ENCODE peak calls at places on chromosomes 11 and 22, in ten cellular contexts. L is A549, C is ovary, I is spleen, J is body of pancreas, S is HCT116, N is IMR-90, H is tibial nerve, M is esophagus squamous epithelium, T is stomach. G is an unnamed sample.

GRCh38 chr11:95641506-95641905 is 148.1 kb downstream of the FAM76B start:
- DNase-seq in S (no peak), N (no peak), I (peak; percentile 59), H (peak; percentile 37), J (no peak), L (no peak), T (no peak), M (no peak), C (peak; percentile 21), G (peak; percentile 93)

GRCh38 chr11:94731921-94732601 is 36.1 kb upstream of the AMOTL1 start:
- DNase-seq in H (no peak), T (no peak), J (no peak), I (no peak), C (no peak), N (peak; percentile 91), L (peak; percentile 48), S (no peak), M (no peak), G (no peak)

GRCh38 chr11:100525197-100525596 is 161.9 kb upstream of the ARHGAP42 start:
- DNase-seq in C (no peak), N (no peak), T (no peak), M (no peak), S (no peak), J (no peak), I (no peak), L (no peak), H (no peak), G (no peak)

GRCh38 chr11:119934267-119934666 is 203.6 kb downstream of the TRIM29 start:
- DNase-seq in S (no peak), L (no peak), N (no peak), M (no peak), C (no peak), J (no peak), I (no peak), T (no peak), H (no peak), G (no peak)

GRCh38 chr11:9711454-9712307 is 47.8 kb downstream of the SWAP70 start:
- DNase-seq in S (no peak), J (no peak), M (no peak), C (no peak), L (no peak), T (no peak), H (no peak), I (no peak), N (no peak), G (peak; percentile 44)

GRCh38 chr22:36211237-36211881 is 9.8 kb upstream of the APOL4 start:
- DNase-seq in J (no peak), S (no peak), L (no peak), T (no peak), N (peak; percentile 56), I (no peak), H (peak; percentile 44), M (no peak), C (no peak), G (peak; percentile 54)

GRCh38 chr11:44096360-44097188 is 1.1 kb downstream of the EXT2 start:
- DNase-seq in T (no peak), J (no peak), C (no peak), I (peak; percentile 84), H (no peak), S (no peak), L (peak; percentile 10), M (no peak), N (peak; percentile 21), G (no peak)

GRCh38 chr11:17352925-17353227 is 1.3 kb downstream of the NCR3LG1 start:
- DNase-seq in I (peak; percentile 86), M (no peak), S (no peak), L (peak; percentile 63), N (peak; percentile 34), T (peak; percentile 54), J (peak; percentile 36), C (peak; percentile 64), H (peak; percentile 8), G (peak; percentile 61)

GRCh38 chr22:37880668-37881440 is 25.2 kb upstream of the MICALL1 start:
- DNase-seq in M (no peak), L (no peak), I (no peak), H (no peak), N (peak; percentile 84), T (no peak), S (no peak), C (no peak), J (no peak), G (no peak)

GRCh38 chr22:22768885-22769284 is 118.7 kb upstream of the IGLL5 start:
- DNase-seq in T (no peak), C (no peak), M (no peak), S (no peak), J (no peak), L (no peak), I (no peak), N (no peak), H (no peak), G (no peak)

GRCh38 chr11:119421351-119421750 is 1.6 kb downstream of the THY1 start:
- DNase-seq in C (no peak), N (peak; percentile 62), M (no peak), S (no peak), T (no peak), I (no peak), L (no peak), J (no peak), H (no peak), G (no peak)

GRCh38 chr11:75513250-75513649 is 12.5 kb downstream of the GDPD5 start:
- DNase-seq in M (no peak), J (no peak), I (no peak), L (peak; percentile 38), T (no peak), H (no peak), N (peak; percentile 92), C (no peak), S (no peak), G (no peak)

GRCh38 chr11:3635641-3636375 is 6.0 kb downstream of the ART5 start:
- DNase-seq in H (no peak), J (no peak), S (no peak), L (no peak), N (no peak), T (no peak), C (no peak), I (peak; percentile 32), M (no peak), G (no peak)

GRCh38 chr22:46652081-46652929 is 32.1 kb downstream of the GRAMD4 start:
- DNase-seq in J (no peak), I (no peak), S (no peak), N (peak; percentile 28), T (no peak), H (no peak), L (no peak), C (peak; percentile 58), M (no peak), G (no peak)

GRCh38 chr11:108886608-108887007 is 221.7 kb downstream of the DDX10 start:
- DNase-seq in M (no peak), I (no peak), C (no peak), T (no peak), L (no peak), N (peak; percentile 45), H (no peak), S (no peak), J (no peak), G (no peak)

GRCh38 chr11:40280161-40281054 is 1179.0 kb downstream of the LRRC4C start:
- DNase-seq in I (no peak), C (no peak), T (no peak), J (no peak), M (no peak), N (no peak), H (peak; percentile 26), S (no peak), L (no peak), G (no peak)

GRCh38 chr11:64271339-64272132 is 12.9 kb downstream of the BAD start:
- DNase-seq in S (no peak), T (peak; percentile 92), C (peak; percentile 91), I (peak; percentile 95), L (peak; percentile 44), H (peak; percentile 98), M (peak; percentile 86), J (peak; percentile 90), N (peak; percentile 92), G (peak; percentile 96)
- TF ChIP-seq POLR2A in S (no peak), T (no peak), C (peak; percentile 50), I (no peak), L (peak; percentile 52), H (no peak), M (no peak), J (no peak), N (peak; percentile 62), G (no peak)

DNA sequence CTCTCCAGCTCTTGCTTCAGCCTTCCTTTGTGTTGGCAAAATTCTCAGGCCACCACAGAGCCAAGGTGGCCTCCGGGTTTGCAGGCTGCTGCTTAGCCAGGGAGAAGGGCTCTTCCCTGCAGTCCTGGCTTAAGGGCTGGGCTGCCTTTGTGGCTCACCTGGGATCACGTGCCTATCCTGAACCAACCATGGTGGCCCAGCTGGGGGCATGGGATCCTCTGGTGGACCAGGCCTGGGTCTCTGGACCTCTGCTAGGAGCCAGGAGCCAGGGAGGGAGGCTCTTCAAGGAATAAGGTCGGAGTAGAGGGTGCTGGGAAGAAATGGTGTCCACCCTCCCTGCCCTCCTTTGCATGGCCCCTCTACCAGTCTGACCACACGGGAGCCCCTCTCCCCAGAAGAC is 43.9 kb downstream of the CACNA1I start:
- DNase-seq in T (no peak), L (no peak), S (no peak), I (peak; percentile 51), H (no peak), N (no peak), J (no peak), M (no peak), C (no peak), G (no peak)
- H3K4me1 ChIP-seq in T (peaks cover 4% of the 10 kb centered on the region), L (no peaks in the 10 kb centered on the region), S (no peaks in the 10 kb centered on the region), I (no peaks in the 10 kb centered on the region), H (no peaks in the 10 kb centered on the region), N (no peaks in the 10 kb centered on the region), J (no peaks in the 10 kb centered on the region), M (no peaks in the 10 kb centered on the region), C (no peaks in the 10 kb centered on the region), G (no peaks in the 10 kb centered on the region)

GRCh38 chr22:41480397-41480735 is 11.4 kb downstream of the ACO2 start:
- DNase-seq in N (peak; percentile 92), L (no peak), H (no peak), I (no peak), M (no peak), T (no peak), S (no peak), C (no peak), J (no peak), G (no peak)
- H3K4me3 ChIP-seq in N (no peak overlapping the region), L (no peak overlapping the region), H (no peak overlapping the region), I (no peak overlapping the region), M (no peak overlapping the region), T (no peak overlapping the region), S (no peak overlapping the region), C (no peak overlapping the region), J (no peak overlapping the region), G (no peak overlapping the region)

DNA sequence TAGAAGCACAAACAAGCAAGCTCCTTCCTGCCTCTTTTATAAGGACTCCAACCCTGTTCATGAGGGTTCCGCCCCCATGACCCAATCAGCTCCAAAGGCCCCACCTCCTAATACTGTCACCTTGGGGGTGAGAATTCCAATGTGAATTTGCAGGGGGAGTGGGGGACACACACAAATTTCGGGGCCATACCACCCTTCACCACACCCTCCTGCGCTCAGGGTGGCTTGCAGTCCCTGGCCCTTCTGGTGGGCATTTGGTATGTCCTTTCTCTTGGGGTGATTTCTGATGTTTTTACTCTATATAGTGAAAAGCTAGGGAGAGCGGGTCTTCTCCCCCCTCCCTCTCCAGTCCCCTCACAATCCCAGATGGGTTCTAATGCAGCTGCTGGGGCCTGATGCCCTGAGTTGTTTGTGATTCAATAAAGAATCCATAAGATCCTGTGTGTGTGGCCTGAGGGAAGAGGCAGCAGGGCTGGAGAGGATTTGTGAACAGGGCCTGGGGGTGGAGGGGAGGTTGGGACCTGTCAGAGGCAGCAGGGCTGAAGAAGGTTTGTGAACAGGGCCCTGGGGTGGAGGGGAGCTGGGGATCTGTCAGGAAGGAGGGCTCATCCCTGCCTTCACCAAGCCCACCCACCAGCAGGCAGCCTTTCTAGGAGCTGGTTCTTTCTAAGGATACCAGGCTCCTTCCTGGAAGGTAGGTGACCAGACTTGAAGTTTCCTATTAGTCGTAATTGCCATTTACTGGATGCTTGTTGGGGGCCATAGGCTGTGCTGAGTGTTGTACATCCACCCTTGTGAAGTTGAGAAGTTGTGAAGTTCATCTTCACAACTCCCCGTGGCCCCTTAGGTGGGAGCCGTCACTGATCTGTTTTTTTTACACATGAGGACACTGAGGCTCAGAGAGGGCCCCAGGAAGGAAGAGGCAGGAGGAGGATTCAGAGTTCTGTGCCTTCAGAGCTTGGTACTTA is 7.9 kb downstream of the SLC35C1 start:
- DNase-seq in H (no peak), T (no peak), S (no peak), C (no peak), I (no peak), M (no peak), N (no peak), J (no peak), L (no peak), G (no peak)
- TF ChIP-seq POLR2A in H (no peak), T (no peak), S (no peak), C (no peak), I (no peak), M (no peak), N (no peak), J (no peak), L (no peak), G (no peak)

G was measured in thyroid gland.